ENCODE peak calls at places on chromosomes 4 and X, in five cellular contexts. B is vagina, F is GM23338, K is IMR-90, H is BE2C. L is an unnamed sample.

GRCh38 chr4:125520258-125520990 is 205.7 kb downstream of the FAT4 start:
- DNase-seq in H (no peak), F (no peak), K (peak; percentile 41), B (no peak), L (peak; percentile 34)

GRCh38 chrX:19650996-19651395 is 135.7 kb upstream of the MAP3K15 start:
- DNase-seq in K (no peak), B (no peak), H (no peak), F (peak; percentile 1), L (no peak)

GRCh38 chrX:38282044-38282443 is 45.3 kb downstream of the RPGR start:
- DNase-seq in H (peak; percentile 4), B (no peak), K (no peak), F (peak; percentile 30), L (peak; percentile 13)

GRCh38 chrX:153580700-153581386 is 18.1 kb downstream of the CCNQ start:
- DNase-seq in K (no peak), F (peak; percentile 74), B (no peak), H (no peak), L (no peak)

GRCh38 chr4:121668368-121669162 is 28.2 kb downstream of the ANXA5 start:
- DNase-seq in B (no peak), F (no peak), H (no peak), K (peak; percentile 99), L (peak; percentile 95)

GRCh38 chrX:73262991-73263390 is 48.3 kb upstream of the NAP1L2 start:
- DNase-seq in F (peak; percentile 63), H (no peak), B (no peak), K (no peak), L (no peak)

GRCh38 chr4:104589264-104589868 is 94.7 kb upstream of the CXXC4 start:
- DNase-seq in H (no peak), B (no peak), K (no peak), F (no peak), L (peak; percentile 73)

GRCh38 chr4:173167793-173168395 is 717 bp upstream of the GALNT7 start:
- DNase-seq in H (peak; percentile 42), B (no peak), K (peak; percentile 30), F (peak; percentile 73), L (peak; percentile 53)

GRCh38 chr4:156475322-156475721 is 496.3 kb downstream of the PDGFC start:
- DNase-seq in B (no peak), F (no peak), K (peak; percentile 76), H (no peak), L (peak; percentile 73)

GRCh38 chr4:139861471-139861870 is 195.9 kb downstream of the MGST2 start:
- DNase-seq in F (no peak), K (no peak), B (no peak), H (no peak), L (no peak)

GRCh38 chr4:126604273-126604867 is 1028.4 kb upstream of the INTU start:
- DNase-seq in K (peak; percentile 61), F (peak; percentile 57), H (peak; percentile 47), B (no peak), L (peak; percentile 56)

GRCh38 chr4:106803107-106803506 is 233.0 kb downstream of the DKK2 start:
- DNase-seq in H (no peak), K (no peak), F (no peak), B (no peak), L (no peak)

GRCh38 chr4:26568446-26568994 is 15.4 kb upstream of the TBC1D19 start:
- DNase-seq in K (peak; percentile 95), F (no peak), B (no peak), H (no peak), L (peak; percentile 92)

GRCh38 chr4:8770518-8771257 is 101.0 kb downstream of the HMX1 start:
- DNase-seq in B (no peak), F (peak; percentile 24), H (peak; percentile 3), K (no peak), L (no peak)

GRCh38 chrX:57528670-57529255 is 63.0 kb upstream of the ZXDB start:
- DNase-seq in F (peak; percentile 50), B (no peak), K (peak; percentile 1), H (peak; percentile 11), L (no peak)

GRCh38 chr4:174278467-174278866 is 5.0 kb downstream of the FBXO8 start:
- DNase-seq in H (no peak), B (no peak), K (no peak), F (no peak), L (no peak)

GRCh38 chrX:149512225-149512885 is 7.2 kb upstream of the IDS start:
- DNase-seq in F (peak; percentile 61), K (peak; percentile 38), B (no peak), H (peak; percentile 65), L (peak; percentile 65)

GRCh38 chr4:54998991-54999390 is 126.4 kb downstream of the KDR start:
- DNase-seq in K (peak; percentile 4), B (no peak), H (no peak), F (peak; percentile 68), L (peak; percentile 36)

GRCh38 chrX:19487520-19488200 is 27.6 kb downstream of the MAP3K15 start:
- DNase-seq in K (no peak), H (no peak), F (no peak), B (no peak), L (no peak)

GRCh38 chr4:48025005-48025404 is 8.4 kb downstream of the NIPAL1 start:
- DNase-seq in B (no peak), H (no peak), K (peak; percentile 33), F (no peak), L (peak; percentile 48)

DNA sequence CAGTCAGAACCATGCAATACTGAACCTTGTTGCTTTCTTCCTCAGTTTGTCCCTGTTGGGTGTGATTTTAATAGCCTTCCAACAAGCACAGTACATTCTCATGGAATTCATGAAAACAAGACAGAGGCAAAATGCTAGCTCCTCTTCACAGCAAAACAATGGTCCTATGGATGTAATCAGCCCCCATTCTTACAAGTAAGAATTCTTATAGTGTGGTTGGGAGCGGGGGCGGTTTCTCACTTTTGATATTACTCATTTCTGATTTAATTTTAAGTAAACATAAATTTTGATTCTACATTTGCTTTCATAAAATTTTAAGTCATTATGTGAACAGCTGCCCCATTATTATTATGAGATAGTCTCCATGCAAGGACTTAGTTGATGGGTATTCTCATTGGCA is 80.8 kb upstream of the TLR2 start:
- DNase-seq in F (no peak), B (no peak), H (no peak), K (no peak), L (no peak)
- H3K36me3 ChIP-seq in F (peaks cover 32% of the 10 kb centered on the region), B (peaks cover 54% of the 10 kb centered on the region), H (peaks cover 22% of the 10 kb centered on the region), K (peaks cover 21% of the 10 kb centered on the region), L (peaks cover 32% of the 10 kb centered on the region)

DNA sequence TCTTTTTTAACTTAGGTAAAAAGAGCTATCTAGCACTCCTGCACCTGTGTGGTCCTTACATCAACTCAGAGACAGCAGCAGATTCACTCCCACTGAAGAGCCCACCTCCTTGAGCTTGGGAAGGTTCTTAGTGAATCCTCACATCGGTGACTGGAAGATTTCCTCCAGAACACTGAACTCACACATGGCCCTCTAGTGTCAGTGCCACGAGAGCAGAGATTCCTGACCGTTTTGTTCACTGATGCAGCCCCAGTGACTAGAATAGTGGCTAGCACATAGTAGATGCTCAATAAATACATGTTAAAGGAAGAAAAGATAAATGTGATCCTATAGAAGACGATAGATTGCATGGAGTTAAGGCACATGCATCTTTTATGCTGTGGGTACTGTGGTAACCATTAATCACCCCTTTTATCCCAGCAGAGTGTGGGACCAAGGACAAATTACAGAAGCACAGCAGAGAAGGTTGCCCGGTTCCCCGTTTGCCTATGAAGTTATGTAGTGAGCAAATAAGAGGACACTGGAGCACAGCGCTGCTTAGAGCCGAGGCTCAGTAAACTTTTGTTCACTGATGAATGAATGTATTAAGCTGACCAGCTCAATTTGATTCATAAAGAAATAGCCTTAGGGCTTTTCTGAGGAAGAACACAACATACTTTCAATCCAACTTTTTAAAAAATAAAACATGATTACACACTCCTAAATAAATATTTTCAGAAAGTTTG is 8.7 kb downstream of the GASK1B start:
- DNase-seq in H (no peak), K (no peak), B (no peak), F (no peak), L (peak; percentile 28)
- H3K36me3 ChIP-seq in H (no peaks in the 10 kb centered on the region), K (peaks cover 3% of the 10 kb centered on the region), B (no peaks in the 10 kb centered on the region), F (no peaks in the 10 kb centered on the region), L (no peaks in the 10 kb centered on the region)

GRCh38 chr4:71026086-71026485 is 32.6 kb downstream of the DCK start:
- DNase-seq in F (no peak), B (no peak), H (no peak), K (peak; percentile 90), L (peak; percentile 87)

GRCh38 chr4:71027611-71028010 is 34.2 kb downstream of the DCK start:
- DNase-seq in H (no peak), K (no peak), B (no peak), F (no peak), L (no peak)

GRCh38 chr4:71025654-71026053 is 32.2 kb downstream of the DCK start:
- DNase-seq in K (no peak), H (no peak), F (no peak), B (no peak), L (peak; percentile 11)

GRCh38 chr4:71029504-71029903 is 36.1 kb downstream of the DCK start:
- DNase-seq in B (no peak), K (no peak), F (peak; percentile 62), H (no peak), L (no peak)
- H3K36me3 ChIP-seq in B (peaks cover 22% of the 10 kb centered on the region), K (peaks cover 8% of the 10 kb centered on the region), F (no peaks in the 10 kb centered on the region), H (peaks cover 18% of the 10 kb centered on the region), L (peaks cover 10% of the 10 kb centered on the region)

DNA sequence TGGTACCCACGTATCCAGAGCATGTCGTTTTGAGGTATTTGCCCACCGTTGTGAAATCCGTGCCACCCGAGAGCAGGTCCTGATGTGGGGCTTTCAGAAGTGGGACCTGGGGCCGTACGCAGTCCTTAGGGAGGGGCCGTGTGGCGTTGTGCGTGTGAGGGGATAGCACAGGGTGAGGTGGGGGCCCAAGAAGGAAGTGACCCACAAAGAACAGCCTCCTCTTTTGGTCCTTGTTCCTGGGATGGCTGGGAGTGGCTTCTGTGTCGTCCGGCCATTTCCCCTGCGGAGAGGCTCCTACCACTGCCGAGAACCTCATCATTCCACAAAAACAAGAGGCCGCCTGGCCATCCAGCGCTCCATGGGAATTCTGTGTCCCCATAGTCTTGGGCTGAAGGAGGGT is 17.0 kb upstream of the MSANTD1 start:
- DNase-seq in H (no peak), F (no peak), B (no peak), K (no peak), L (no peak)
- H3K36me3 ChIP-seq in H (peaks cover 53% of the 10 kb centered on the region), F (peaks cover 16% of the 10 kb centered on the region), B (peaks cover 75% of the 10 kb centered on the region), K (peaks cover 65% of the 10 kb centered on the region), L (peaks cover 93% of the 10 kb centered on the region)

GRCh38 chr4:42070463-42070862 is 80.1 kb downstream of the SLC30A9 start:
- DNase-seq in K (no peak), B (no peak), H (no peak), F (no peak), L (no peak)
- H3K36me3 ChIP-seq in K (peaks cover 16% of the 10 kb centered on the region), B (peaks cover 9% of the 10 kb centered on the region), H (peaks cover 6% of the 10 kb centered on the region), F (no peaks in the 10 kb centered on the region), L (peaks cover 55% of the 10 kb centered on the region)

GRCh38 chrX:16754019-16754418 is 32.2 kb upstream of the TXLNG start:
- DNase-seq in F (no peak), K (no peak), H (no peak), B (no peak), L (no peak)
- H3K36me3 ChIP-seq in F (peaks cover 6% of the 10 kb centered on the region), K (peaks cover 29% of the 10 kb centered on the region), H (no peaks in the 10 kb centered on the region), B (peaks cover 41% of the 10 kb centered on the region), L (peaks cover 20% of the 10 kb centered on the region)

L was measured in mesenchymal stem cell.